ENCODE peak calls at places on chromosomes 4 and X, in six cellular contexts. One of them, this sample, is unnamed.
A peak's percentile ranks its signal among the peaks of the same experiment; 100 is the strongest.

GRCh38 chrX:49264460-49264859 is at the start of gene FOXP3:
- ATAC-seq in A549: no peak
- ATAC-seq in K562: no peak
- ATAC-seq in upper lobe of left lung: no peak
- ATAC-seq in HepG2: no peak
- ATAC-seq in GM12878: no peak
- ATAC-seq in this sample: no peak

GRCh38 chr4:28350485-28350884 is 1489.8 kb downstream of the STIM2 start:
- ATAC-seq in K562: no peak
- ATAC-seq in upper lobe of left lung: no peak
- ATAC-seq in A549: no peak
- ATAC-seq in HepG2: no peak
- ATAC-seq in GM12878: no peak
- ATAC-seq in this sample: no peak

GRCh38 chrX:49209434-49210251 is 9.7 kb upstream of the SYP start:
- ATAC-seq in A549: no peak
- ATAC-seq in K562: peak; percentile 67
- ATAC-seq in GM12878: no peak
- ATAC-seq in HepG2: no peak
- ATAC-seq in upper lobe of left lung: no peak
- ATAC-seq in this sample: no peak

GRCh38 chrX:19007868-19008267 is 24.0 kb upstream of the PHKA2 start:
- ATAC-seq in upper lobe of left lung: no peak
- ATAC-seq in K562: no peak
- ATAC-seq in GM12878: no peak
- ATAC-seq in HepG2: no peak
- ATAC-seq in A549: no peak
- ATAC-seq in this sample: no peak

GRCh38 chr4:88792268-88792781 is 94.7 kb upstream of the NAP1L5 start:
- ATAC-seq in K562: no peak
- ATAC-seq in A549: peak; percentile 78
- ATAC-seq in GM12878: peak; percentile 93
- ATAC-seq in upper lobe of left lung: peak; percentile 53
- ATAC-seq in HepG2: no peak
- ATAC-seq in this sample: peak; percentile 28

GRCh38 chrX:70505451-70505841 is 60.8 kb downstream of the DLG3 start:
- ATAC-seq in GM12878: no peak
- ATAC-seq in HepG2: no peak
- ATAC-seq in A549: no peak
- ATAC-seq in upper lobe of left lung: no peak
- ATAC-seq in K562: peak; percentile 42
- ATAC-seq in this sample: no peak

GRCh38 chrX:49992809-49993208 is 70.4 kb downstream of the CLCN5 start:
- ATAC-seq in K562: no peak
- ATAC-seq in A549: no peak
- ATAC-seq in HepG2: no peak
- ATAC-seq in upper lobe of left lung: no peak
- ATAC-seq in GM12878: no peak
- ATAC-seq in this sample: no peak

GRCh38 chr4:156913234-156913633 is 58.4 kb downstream of the PDGFC start:
- ATAC-seq in HepG2: no peak
- ATAC-seq in upper lobe of left lung: no peak
- ATAC-seq in GM12878: no peak
- ATAC-seq in K562: no peak
- ATAC-seq in A549: no peak
- ATAC-seq in this sample: no peak

GRCh38 chr4:147492761-147493160 is 11.9 kb downstream of the EDNRA start:
- ATAC-seq in upper lobe of left lung: no peak
- ATAC-seq in GM12878: no peak
- ATAC-seq in HepG2: no peak
- ATAC-seq in A549: no peak
- ATAC-seq in K562: no peak
- ATAC-seq in this sample: peak; percentile 31

GRCh38 chrX:67351411-67351810 is 192.4 kb upstream of the AR start:
- ATAC-seq in A549: no peak
- ATAC-seq in GM12878: no peak
- ATAC-seq in upper lobe of left lung: no peak
- ATAC-seq in K562: no peak
- ATAC-seq in HepG2: no peak
- ATAC-seq in this sample: no peak

GRCh38 chrX:80576815-80577533 is 156.7 kb downstream of the TENT5D start:
- ATAC-seq in HepG2: no peak
- ATAC-seq in K562: no peak
- ATAC-seq in upper lobe of left lung: no peak
- ATAC-seq in A549: no peak
- ATAC-seq in GM12878: no peak
- ATAC-seq in this sample: no peak

GRCh38 chrX:32933548-32933947 is 277.8 kb downstream of the DMD start:
- ATAC-seq in upper lobe of left lung: no peak
- ATAC-seq in GM12878: no peak
- ATAC-seq in A549: no peak
- ATAC-seq in HepG2: no peak
- ATAC-seq in K562: no peak
- ATAC-seq in this sample: no peak
- TF ChIP-seq EP300 in upper lobe of left lung: no peak
- TF ChIP-seq EP300 in GM12878: no peak
- TF ChIP-seq EP300 in A549: no peak
- TF ChIP-seq EP300 in HepG2: no peak
- TF ChIP-seq EP300 in K562: no peak
- TF ChIP-seq EP300 in this sample: no peak

GRCh38 chrX:107712231-107713204 is 63.1 kb downstream of the TSC22D3 start:
- ATAC-seq in K562: no peak
- ATAC-seq in HepG2: no peak
- ATAC-seq in GM12878: no peak
- ATAC-seq in A549: no peak
- ATAC-seq in upper lobe of left lung: peak; percentile 54
- ATAC-seq in this sample: peak; percentile 22
- TF ChIP-seq POLR2A in K562: no peak
- TF ChIP-seq POLR2A in HepG2: no peak
- TF ChIP-seq POLR2A in GM12878: no peak
- TF ChIP-seq POLR2A in A549: no peak
- TF ChIP-seq POLR2A in upper lobe of left lung: peak; percentile 78
- TF ChIP-seq POLR2A in this sample: peak; percentile 46

GRCh38 chr4:159902648-159903047 is 799.8 kb downstream of the RAPGEF2 start:
- ATAC-seq in A549: no peak
- ATAC-seq in upper lobe of left lung: no peak
- ATAC-seq in K562: no peak
- ATAC-seq in HepG2: no peak
- ATAC-seq in GM12878: no peak
- ATAC-seq in this sample: no peak

GRCh38 chr4:159904906-159905305 is 802.0 kb downstream of the RAPGEF2 start:
- ATAC-seq in A549: no peak
- ATAC-seq in GM12878: no peak
- ATAC-seq in upper lobe of left lung: no peak
- ATAC-seq in HepG2: no peak
- ATAC-seq in K562: no peak
- ATAC-seq in this sample: no peak

GRCh38 chr4:159900562-159900961 is 797.7 kb downstream of the RAPGEF2 start:
- ATAC-seq in GM12878: no peak
- ATAC-seq in upper lobe of left lung: no peak
- ATAC-seq in K562: no peak
- ATAC-seq in HepG2: no peak
- ATAC-seq in A549: no peak
- ATAC-seq in this sample: no peak

GRCh38 chr4:159906051-159906450 is 803.2 kb downstream of the RAPGEF2 start:
- ATAC-seq in GM12878: no peak
- ATAC-seq in upper lobe of left lung: no peak
- ATAC-seq in A549: no peak
- ATAC-seq in HepG2: no peak
- ATAC-seq in K562: no peak
- ATAC-seq in this sample: no peak
- H3K4me1 ChIP-seq in GM12878: no peaks in the 10 kb centered on the region
- H3K4me1 ChIP-seq in upper lobe of left lung: no peaks in the 10 kb centered on the region
- H3K4me1 ChIP-seq in A549: no peaks in the 10 kb centered on the region
- H3K4me1 ChIP-seq in HepG2: no peaks in the 10 kb centered on the region
- H3K4me1 ChIP-seq in K562: no peaks in the 10 kb centered on the region
- H3K4me1 ChIP-seq in this sample: no peaks in the 10 kb centered on the region

DNA sequence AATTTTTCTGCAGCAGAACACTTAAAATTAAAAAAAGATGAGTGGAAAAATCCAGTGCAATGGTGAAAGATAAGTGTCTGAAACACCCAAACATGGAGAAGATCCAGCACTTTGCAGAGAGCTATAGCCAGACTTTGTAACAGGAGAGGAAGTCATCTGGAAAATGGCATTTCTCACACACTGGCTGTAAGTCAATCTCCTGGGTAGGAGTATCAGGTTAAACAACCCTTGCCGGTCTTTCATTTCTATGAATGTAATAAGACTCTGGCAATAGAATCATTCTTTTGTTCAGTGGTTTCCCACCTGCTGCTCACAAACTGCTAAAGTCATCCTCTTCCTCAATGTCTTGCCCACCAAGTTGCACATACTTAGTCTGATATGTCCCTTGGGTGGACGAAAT is 93.9 kb upstream of the ATP8A1 start:
- ATAC-seq in K562: no peak
- ATAC-seq in HepG2: no peak
- ATAC-seq in A549: no peak
- ATAC-seq in GM12878: no peak
- ATAC-seq in upper lobe of left lung: no peak
- ATAC-seq in this sample: no peak
- TF ChIP-seq EP300 in K562: no peak
- TF ChIP-seq EP300 in HepG2: no peak
- TF ChIP-seq EP300 in A549: no peak
- TF ChIP-seq EP300 in GM12878: no peak
- TF ChIP-seq EP300 in upper lobe of left lung: no peak
- TF ChIP-seq EP300 in this sample: no peak

GRCh38 chr4:105472871-105473339 is 957 bp downstream of the PPA2 start:
- ATAC-seq in GM12878: peak; percentile 58
- ATAC-seq in K562: peak; percentile 32
- ATAC-seq in A549: peak; percentile 11
- ATAC-seq in upper lobe of left lung: no peak
- ATAC-seq in HepG2: peak; percentile 31
- ATAC-seq in this sample: peak; percentile 19
- TF ChIP-seq POLR2A in GM12878: no peak
- TF ChIP-seq POLR2A in K562: no peak
- TF ChIP-seq POLR2A in A549: no peak
- TF ChIP-seq POLR2A in upper lobe of left lung: no peak
- TF ChIP-seq POLR2A in HepG2: no peak
- TF ChIP-seq POLR2A in this sample: no peak

GRCh38 chr4:76013540-76013939 is 6.2 kb upstream of the CXCL9 start:
- ATAC-seq in GM12878: peak; percentile 29
- ATAC-seq in A549: no peak
- ATAC-seq in upper lobe of left lung: no peak
- ATAC-seq in HepG2: no peak
- ATAC-seq in K562: no peak
- ATAC-seq in this sample: no peak
- H3K4me1 ChIP-seq in GM12878: peaks cover 51% of the 10 kb centered on the region
- H3K4me1 ChIP-seq in A549: no peaks in the 10 kb centered on the region
- H3K4me1 ChIP-seq in upper lobe of left lung: peaks cover 6% of the 10 kb centered on the region
- H3K4me1 ChIP-seq in HepG2: no peaks in the 10 kb centered on the region
- H3K4me1 ChIP-seq in K562: peaks cover 7% of the 10 kb centered on the region
- H3K4me1 ChIP-seq in this sample: no peaks in the 10 kb centered on the region

GRCh38 chr4:176404591-176404990 is 84.8 kb downstream of the SPCS3 start:
- ATAC-seq in GM12878: no peak
- ATAC-seq in upper lobe of left lung: no peak
- ATAC-seq in A549: no peak
- ATAC-seq in HepG2: no peak
- ATAC-seq in K562: no peak
- ATAC-seq in this sample: no peak

GRCh38 chr4:176409627-176410026 is 89.9 kb downstream of the SPCS3 start:
- ATAC-seq in K562: no peak
- ATAC-seq in GM12878: no peak
- ATAC-seq in upper lobe of left lung: no peak
- ATAC-seq in A549: no peak
- ATAC-seq in HepG2: no peak
- ATAC-seq in this sample: no peak

GRCh38 chr4:176406736-176407135 is 87.0 kb downstream of the SPCS3 start:
- ATAC-seq in GM12878: no peak
- ATAC-seq in A549: no peak
- ATAC-seq in HepG2: no peak
- ATAC-seq in K562: no peak
- ATAC-seq in upper lobe of left lung: no peak
- ATAC-seq in this sample: no peak

GRCh38 chr4:176400816-176401461 is 81.2 kb downstream of the SPCS3 start:
- ATAC-seq in GM12878: no peak
- ATAC-seq in A549: peak; percentile 50
- ATAC-seq in upper lobe of left lung: no peak
- ATAC-seq in K562: no peak
- ATAC-seq in HepG2: no peak
- ATAC-seq in this sample: no peak

DNA sequence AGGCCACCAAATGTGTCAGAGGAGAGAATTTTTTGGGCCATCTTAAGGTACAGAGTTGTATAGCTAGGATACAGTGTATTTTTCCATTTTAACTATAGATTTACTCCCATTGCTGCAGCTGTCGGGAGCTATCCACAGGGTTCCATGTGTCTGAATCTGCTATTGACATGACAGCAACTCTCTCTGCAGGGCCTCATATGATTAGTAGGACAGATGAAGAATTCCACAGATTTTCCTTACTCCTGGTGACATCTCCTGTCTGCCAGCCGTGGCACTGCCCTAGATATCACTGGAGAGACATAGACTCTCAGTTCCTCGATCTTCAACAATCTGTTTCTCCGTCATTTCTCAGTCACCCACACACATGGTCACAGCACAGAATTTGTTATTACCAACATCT is 86.5 kb downstream of the SPCS3 start:
- ATAC-seq in A549: no peak
- ATAC-seq in upper lobe of left lung: no peak
- ATAC-seq in GM12878: no peak
- ATAC-seq in HepG2: no peak
- ATAC-seq in K562: no peak
- ATAC-seq in this sample: no peak
- TF ChIP-seq EP300 in A549: no peak
- TF ChIP-seq EP300 in upper lobe of left lung: no peak
- TF ChIP-seq EP300 in GM12878: no peak
- TF ChIP-seq EP300 in HepG2: no peak
- TF ChIP-seq EP300 in K562: no peak
- TF ChIP-seq EP300 in this sample: no peak

DNA sequence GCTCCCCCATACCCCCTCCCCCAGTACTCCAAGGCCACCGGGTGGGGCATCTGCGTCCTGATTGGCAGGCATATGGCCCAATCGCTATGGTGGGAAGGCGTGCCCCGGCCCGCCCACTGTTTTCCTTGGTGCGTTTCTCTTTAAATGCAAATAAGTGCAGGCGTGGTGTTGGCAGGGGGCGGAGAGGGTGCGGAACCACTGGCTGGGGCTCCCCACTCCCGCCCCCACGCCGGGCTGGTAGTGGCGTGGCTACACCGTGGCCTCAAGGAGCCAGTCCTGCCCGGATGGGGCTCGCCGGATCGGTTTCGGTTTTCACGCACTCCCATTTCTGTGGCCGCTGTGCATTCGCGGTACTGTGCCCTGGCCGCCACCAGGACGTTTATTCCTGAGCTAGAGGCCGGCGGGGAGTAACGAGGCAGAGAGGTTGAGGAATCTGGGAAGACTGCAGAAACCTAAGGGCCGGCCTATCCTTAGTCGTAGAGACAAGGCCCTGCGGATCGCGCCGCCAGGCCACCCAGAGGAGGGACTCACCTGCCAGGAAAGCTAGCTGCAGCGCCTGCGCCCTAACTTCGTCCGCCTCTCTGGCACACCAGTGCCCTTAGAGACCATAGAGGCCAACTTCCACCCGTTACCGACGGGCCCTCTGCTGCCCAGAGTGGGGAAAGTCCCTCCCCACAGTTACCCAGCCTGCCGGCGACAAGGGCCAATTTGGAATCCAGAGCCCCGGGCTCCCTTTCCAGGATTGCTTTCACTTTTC is 405 bp upstream of the AMER1 start:
- ATAC-seq in K562: peak; percentile 92
- ATAC-seq in upper lobe of left lung: peak; percentile 97
- ATAC-seq in HepG2: peak; percentile 85
- ATAC-seq in A549: peak; percentile 95
- ATAC-seq in GM12878: peak; percentile 89
- ATAC-seq in this sample: peak; percentile 93
- TF ChIP-seq POLR2A in K562: peak; percentile 71
- TF ChIP-seq POLR2A in upper lobe of left lung: peak; percentile 78
- TF ChIP-seq POLR2A in HepG2: peak; percentile 74
- TF ChIP-seq POLR2A in A549: peak; percentile 84
- TF ChIP-seq POLR2A in GM12878: peak; percentile 92
- TF ChIP-seq POLR2A in this sample: peak; percentile 51